ENCODE peak calls at places on chromosomes 7 and 10, in four cellular contexts. R is PC-9, W is AG09309, J is fibroblast of lung. D is an unnamed sample.

GRCh38 chr7:101077303-101078086 is 7.8 kb upstream of the TRIM56 start:
- DNase-seq in W (no peak), J (peak; percentile 76), R (peak; percentile 96), D (peak; percentile 81)

GRCh38 chr7:13024323-13024722 is 336.9 kb downstream of the ARL4A start:
- DNase-seq in R (no peak), J (no peak), W (no peak), D (peak; percentile 80)

GRCh38 chr10:16867556-16867955 is 50.3 kb upstream of the RSU1 start:
- DNase-seq in J (peak; percentile 94), W (no peak), R (no peak), D (no peak)

GRCh38 chr7:107658467-107658866 is 2.2 kb upstream of the SLC26A4 start:
- DNase-seq in W (peak; percentile 72), J (no peak), R (no peak), D (peak; percentile 14)

GRCh38 chr7:100159099-100159623 is 638 bp upstream of the TRAPPC14 start:
- DNase-seq in J (no peak), R (no peak), W (no peak), D (no peak)

GRCh38 chr7:129373651-129374428 is 60.4 kb upstream of the STRIP2 start:
- DNase-seq in J (no peak), R (no peak), W (no peak), D (no peak)

GRCh38 chr10:113087082-113088029 is 137.3 kb downstream of the TCF7L2 start:
- DNase-seq in J (peak; percentile 100), W (peak; percentile 99), R (peak; percentile 67), D (peak; percentile 98)

GRCh38 chr10:26372513-26373354 is 65.4 kb upstream of the APBB1IP start:
- DNase-seq in W (no peak), R (no peak), J (no peak), D (no peak)

GRCh38 chr10:127577878-127578627 is 28.9 kb downstream of the NPS start:
- DNase-seq in J (no peak), R (no peak), W (no peak), D (no peak)

GRCh38 chr7:24825931-24826661 is 68.8 kb upstream of the GSDME start:
- DNase-seq in W (no peak), J (peak; percentile 91), R (peak; percentile 82), D (peak; percentile 94)

GRCh38 chr10:33643042-33643441 is 308.6 kb upstream of the NRP1 start:
- DNase-seq in W (peak; percentile 24), J (peak; percentile 88), R (no peak), D (no peak)

GRCh38 chr7:27147211-27148030 is at the start of gene HOXA6:
- DNase-seq in R (peak; percentile 36), W (no peak), J (no peak), D (no peak)

DNA sequence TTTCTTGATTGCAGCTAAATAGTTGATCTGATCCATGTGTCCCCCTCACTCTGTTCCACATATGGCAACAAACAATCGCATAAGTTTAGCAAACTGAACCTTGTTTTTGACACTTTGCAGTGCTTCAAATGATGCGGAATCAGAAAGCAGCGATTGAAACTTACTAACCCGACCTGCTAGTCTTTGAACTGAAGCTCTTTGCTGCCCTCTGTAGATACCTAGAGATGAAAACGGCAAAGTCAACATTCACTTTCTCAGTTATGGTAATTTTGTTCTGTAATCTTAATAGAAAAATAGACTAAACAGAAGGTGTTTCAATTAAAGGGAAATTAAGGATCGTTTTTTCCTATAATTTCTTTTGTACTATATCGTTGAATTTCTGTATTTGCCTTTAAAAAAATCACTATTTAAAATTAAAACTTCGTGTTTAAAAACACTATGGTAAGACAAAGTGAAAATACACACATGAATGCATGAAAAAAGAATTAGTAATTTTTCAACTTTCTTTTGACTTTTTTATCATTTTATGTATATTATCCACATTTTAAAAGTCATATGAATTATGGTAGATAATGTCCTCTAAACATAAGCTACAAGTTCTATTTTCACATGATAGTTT is 276.5 kb downstream of the MAGI2 start:
- DNase-seq in R (peak; percentile 16), J (peak; percentile 45), W (peak; percentile 21), D (peak; percentile 49)
- TF ChIP-seq CTCF in R (peak; percentile 73), J (peak; percentile 75), W (peak; percentile 68), D (peak; percentile 56)

GRCh38 chr10:62937674-62938073 is 121.5 kb upstream of the EGR2 start:
- DNase-seq in J (no peak), R (no peak), W (no peak), D (no peak)
- TF ChIP-seq CTCF in J (no peak), R (no peak), W (no peak), D (no peak)

GRCh38 chr7:7969306-7970112 is 913 bp downstream of the GLCCI1 start:
- DNase-seq in R (peak; percentile 42), W (no peak), J (peak; percentile 53), D (peak; percentile 51)
- TF ChIP-seq CTCF in R (no peak), W (no peak), J (no peak), D (no peak)

DNA sequence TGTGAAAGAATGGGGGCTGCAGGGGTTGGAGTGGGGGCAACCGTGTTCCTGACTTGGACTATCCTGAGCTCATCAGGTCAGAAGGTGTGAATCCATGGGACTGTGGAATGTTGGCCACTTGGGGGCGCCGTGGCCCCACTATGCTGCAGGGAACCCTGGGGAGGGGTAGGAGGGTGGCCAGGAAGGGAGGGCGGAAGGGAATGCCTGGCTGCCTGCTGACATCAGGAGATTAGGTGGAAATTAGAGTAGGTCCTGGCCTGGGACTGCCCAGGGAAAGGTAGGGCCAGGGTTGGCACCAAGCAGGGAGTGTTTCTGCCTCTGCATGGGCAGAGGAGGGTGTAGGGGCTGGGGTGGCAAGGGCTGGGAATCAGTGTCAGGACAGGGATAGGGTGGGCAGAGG is 65.8 kb upstream of the PRSS58 start:
- DNase-seq in W (no peak), J (no peak), R (peak; percentile 85), D (peak; percentile 57)
- TF ChIP-seq CTCF in W (no peak), J (no peak), R (peak; percentile 88), D (peak; percentile 47)

GRCh38 chr7:94888542-94888941 is 18.9 kb upstream of the PPP1R9A start:
- DNase-seq in J (no peak), W (no peak), R (peak; percentile 27), D (peak; percentile 59)
- TF ChIP-seq CTCF in J (peak; percentile 26), W (no peak), R (no peak), D (peak; percentile 19)

DNA sequence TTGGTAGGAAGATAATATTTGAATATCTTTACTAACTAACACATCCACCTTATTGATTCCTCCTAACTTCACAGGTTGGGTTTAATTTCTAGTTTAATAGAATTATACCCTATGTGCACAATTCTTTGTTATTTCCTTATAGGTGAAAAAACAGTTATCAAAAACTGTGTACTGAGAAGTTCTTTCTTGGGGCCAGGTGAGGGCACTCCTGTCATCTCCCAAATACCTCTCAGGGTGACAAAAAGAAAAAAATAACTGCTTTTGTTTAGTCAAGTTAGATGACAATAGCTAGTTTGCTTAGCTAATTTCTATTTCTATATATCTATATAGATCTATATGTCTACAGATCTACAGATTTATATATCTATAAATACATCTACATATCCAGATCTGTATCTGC is 10.1 kb downstream of the FZD8 start:
- DNase-seq in R (no peak), W (no peak), J (no peak), D (no peak)
- TF ChIP-seq CTCF in R (peak; percentile 29), W (no peak), J (no peak), D (peak; percentile 26)

D was measured in MCF 10A.